ENCODE peak calls at places on chromosome 6, in four cellular contexts. G is cardiac fibroblast, Y is BE2C, L is fibroblast of pulmonary artery. D is an unnamed sample.

GRCh38 chr6:17086469-17086868 is 15.4 kb upstream of the STMND1 start:
- DNase-seq in Y (peak), G (peak), L (peak), D (peak)

GRCh38 chr6:43851204-43851855 is 81.3 kb downstream of the VEGFA start:
- DNase-seq in G (peak), Y (no peak), L (peak), D (peak)

GRCh38 chr6:109800771-109801170 is 109.7 kb downstream of the FIG4 start:
- DNase-seq in Y (no peak), G (no peak), L (no peak), D (no peak)

GRCh38 chr6:145525038-145525437 is 210.3 kb downstream of the EPM2A start:
- DNase-seq in G (no peak), Y (no peak), L (no peak), D (no peak)

GRCh38 chr6:112223070-112223861 is 31.1 kb downstream of the LAMA4 start:
- DNase-seq in Y (no peak), L (peak), G (peak), D (peak)

GRCh38 chr6:37487891-37488290 is 11.8 kb downstream of the CCDC167 start:
- DNase-seq in G (no peak), Y (no peak), L (no peak), D (no peak)

GRCh38 chr6:113102761-113103160 is 754.4 kb upstream of the MARCKS start:
- DNase-seq in Y (no peak), L (peak), G (peak), D (peak)

GRCh38 chr6:15623282-15624116 is 39.3 kb downstream of the DTNBP1 start:
- DNase-seq in G (peak), Y (peak), L (peak), D (peak)

GRCh38 chr6:126337323-126337722 is 2.6 kb upstream of the CENPW start:
- DNase-seq in Y (no peak), G (peak), L (peak), D (peak)

GRCh38 chr6:45988635-45989034 is 27.0 kb downstream of the CLIC5 start:
- DNase-seq in Y (no peak), L (no peak), G (no peak), D (no peak)

GRCh38 chr6:149271348-149272340 is 45.9 kb upstream of the TAB2 start:
- DNase-seq in L (peak), G (peak), Y (no peak), D (peak)

GRCh38 chr6:4136354-4136831 is 1.0 kb upstream of the ECI2 start:
- DNase-seq in G (no peak), L (no peak), Y (no peak), D (no peak)

GRCh38 chr6:4139272-4139671 is 3.9 kb upstream of the ECI2 start:
- DNase-seq in Y (no peak), L (no peak), G (no peak), D (no peak)

GRCh38 chr6:4135665-4136353 is 434 bp upstream of the ECI2 start:
- DNase-seq in G (peak), L (peak), Y (peak), D (peak)

GRCh38 chr6:4133941-4134838 is 1.2 kb downstream of the ECI2 start:
- DNase-seq in G (peak), L (no peak), Y (no peak), D (peak)

DNA sequence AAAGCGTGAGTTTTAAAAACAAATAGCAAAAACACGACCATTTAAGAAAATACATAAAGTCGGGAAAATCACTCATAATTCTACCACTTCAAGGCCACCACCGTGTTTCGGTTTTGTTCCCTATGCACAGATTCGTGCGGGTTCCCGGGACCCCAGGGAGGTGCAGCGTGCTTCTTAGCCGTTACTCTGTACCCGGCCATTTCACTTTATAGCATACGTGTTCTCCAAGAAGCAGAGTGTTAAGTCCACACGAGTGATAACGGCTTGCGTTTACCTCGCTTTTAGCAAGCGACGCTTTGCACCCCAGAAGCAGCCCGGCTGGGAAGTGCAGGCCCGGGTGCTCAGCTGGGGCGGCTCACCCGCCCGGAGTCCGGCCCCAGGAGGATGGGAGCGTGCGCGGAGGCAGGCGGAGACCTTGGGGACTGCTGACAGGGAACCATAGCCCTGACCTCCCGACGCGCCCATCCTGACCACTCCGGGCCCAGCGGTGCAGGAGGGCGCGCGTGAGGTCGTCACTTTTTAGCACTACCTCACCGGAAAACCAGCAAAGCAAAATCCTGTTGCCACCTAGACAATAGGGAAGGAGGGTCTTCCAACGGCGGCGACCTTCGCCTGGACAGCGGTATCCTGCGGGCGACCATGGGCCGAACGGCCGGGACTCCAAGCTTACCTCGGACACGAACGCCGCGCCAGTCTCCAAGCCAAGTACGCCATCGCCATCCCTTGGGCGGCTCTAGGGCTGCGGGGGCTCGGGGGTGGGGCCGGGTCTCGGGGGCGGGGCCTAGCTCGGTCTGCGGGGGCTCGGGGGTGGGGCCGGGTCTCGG is at the start of gene ECI2:
- DNase-seq in Y (no peak), L (no peak), G (peak), D (peak)
- TF ChIP-seq CTCF in Y (no peak), L (no peak), G (no peak), D (no peak)

DNA sequence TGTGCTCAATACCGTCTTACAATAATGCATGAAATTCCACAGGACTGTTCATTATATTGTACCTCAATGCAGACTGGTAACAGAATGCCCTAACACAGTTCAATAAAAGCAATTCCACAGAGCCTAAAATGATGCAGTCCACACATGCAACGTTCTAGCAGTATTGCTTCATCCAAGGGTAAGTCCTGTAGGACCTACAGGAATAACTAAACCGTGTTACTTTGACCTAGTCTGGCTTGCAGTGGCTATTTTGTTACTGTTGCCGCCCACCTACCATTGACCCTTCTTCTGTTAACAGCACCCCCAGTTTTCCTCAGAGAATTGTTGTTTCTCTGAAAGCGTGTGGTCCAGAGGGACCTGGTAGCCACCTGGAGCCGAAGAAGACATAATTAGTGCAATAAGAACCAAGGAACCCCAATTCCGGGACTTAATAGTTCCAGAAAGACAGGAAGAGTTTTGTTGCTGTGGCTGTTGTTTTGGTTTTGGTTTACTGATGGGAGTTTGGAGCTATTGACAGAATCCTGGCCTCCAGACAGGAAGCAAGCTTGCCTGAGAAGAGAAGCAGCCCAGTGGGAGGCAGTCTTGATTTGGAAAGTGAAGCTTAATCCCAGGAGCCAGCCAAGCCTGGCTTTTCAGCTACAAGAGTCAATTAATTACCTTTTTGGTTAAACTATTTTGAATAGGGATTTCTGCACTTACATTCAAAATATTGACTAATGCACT is 91.3 kb downstream of the FRK start:
- DNase-seq in L (peak), Y (no peak), G (peak), D (no peak)
- TF ChIP-seq CTCF in L (no peak), Y (no peak), G (no peak), D (no peak)

GRCh38 chr6:89928604-89929003 is 34.3 kb downstream of the GJA10 start:
- DNase-seq in Y (no peak), L (peak), G (peak), D (no peak)
- TF ChIP-seq CTCF in Y (no peak), L (no peak), G (no peak), D (no peak)

GRCh38 chr6:11242709-11243108 is 10.2 kb upstream of the NEDD9 start:
- DNase-seq in L (no peak), G (peak), Y (no peak), D (no peak)

GRCh38 chr6:11241154-11241792 is 8.8 kb upstream of the NEDD9 start:
- DNase-seq in L (no peak), Y (no peak), G (no peak), D (no peak)

GRCh38 chr6:11243861-11244260 is 11.4 kb upstream of the NEDD9 start:
- DNase-seq in L (no peak), Y (no peak), G (no peak), D (no peak)

GRCh38 chr6:11244387-11245126 is 12.1 kb upstream of the NEDD9 start:
- DNase-seq in G (no peak), Y (no peak), L (no peak), D (no peak)

GRCh38 chr6:11241793-11242201 is 9.3 kb upstream of the NEDD9 start:
- DNase-seq in L (peak), Y (no peak), G (peak), D (no peak)
- TF ChIP-seq CTCF in L (peak), Y (no peak), G (peak), D (no peak)

D was measured in MCF 10A.